ENCODE peak calls at places on chromosomes 12 and 14, in six cellular contexts. One of them, this sample, is unnamed.

GRCh38 chr14:34211732-34212131 is 250.3 kb downstream of the SPTSSA start:
- DNase-seq in pancreas: no peak
- DNase-seq in H9: no peak
- DNase-seq in endodermal cell: no peak
- DNase-seq in CD8-positive, alpha-beta T cell: no peak
- DNase-seq in HCT116: no peak
- DNase-seq in this sample: no peak

GRCh38 chr14:72610096-72610830 is 283.6 kb downstream of the DPF3 start:
- DNase-seq in pancreas: no peak
- DNase-seq in H9: peak; percentile 8
- DNase-seq in endodermal cell: peak; percentile 20
- DNase-seq in CD8-positive, alpha-beta T cell: peak; percentile 31
- DNase-seq in HCT116: no peak
- DNase-seq in this sample: no peak

GRCh38 chr12:38151991-38152700 is 164.4 kb upstream of the ALG10B start:
- DNase-seq in pancreas: no peak
- DNase-seq in H9: no peak
- DNase-seq in endodermal cell: no peak
- DNase-seq in CD8-positive, alpha-beta T cell: no peak
- DNase-seq in HCT116: no peak
- DNase-seq in this sample: no peak

GRCh38 chr14:51684760-51685159 is 33.0 kb downstream of the FRMD6 start:
- DNase-seq in pancreas: no peak
- DNase-seq in H9: no peak
- DNase-seq in endodermal cell: no peak
- DNase-seq in CD8-positive, alpha-beta T cell: no peak
- DNase-seq in HCT116: no peak
- DNase-seq in this sample: no peak

GRCh38 chr14:20440882-20441281 is 4.9 kb upstream of the KLHL33 start:
- DNase-seq in pancreas: no peak
- DNase-seq in H9: no peak
- DNase-seq in endodermal cell: no peak
- DNase-seq in CD8-positive, alpha-beta T cell: peak; percentile 64
- DNase-seq in HCT116: no peak
- DNase-seq in this sample: no peak

GRCh38 chr12:124337628-124338027 is 42.7 kb downstream of the RFLNA start:
- DNase-seq in pancreas: no peak
- DNase-seq in H9: no peak
- DNase-seq in endodermal cell: no peak
- DNase-seq in CD8-positive, alpha-beta T cell: no peak
- DNase-seq in HCT116: no peak
- DNase-seq in this sample: no peak

GRCh38 chr14:30016025-30016424 is 88.4 kb upstream of the PRKD1 start:
- DNase-seq in pancreas: no peak
- DNase-seq in H9: no peak
- DNase-seq in endodermal cell: no peak
- DNase-seq in CD8-positive, alpha-beta T cell: no peak
- DNase-seq in HCT116: no peak
- DNase-seq in this sample: no peak

GRCh38 chr12:45726594-45727300 is 2.8 kb upstream of the ARID2 start:
- DNase-seq in pancreas: peak; percentile 71
- DNase-seq in H9: peak; percentile 48
- DNase-seq in endodermal cell: no peak
- DNase-seq in CD8-positive, alpha-beta T cell: no peak
- DNase-seq in HCT116: no peak
- DNase-seq in this sample: peak; percentile 53

GRCh38 chr12:68675098-68675842 is 11.5 kb upstream of the NUP107 start:
- DNase-seq in pancreas: no peak
- DNase-seq in H9: no peak
- DNase-seq in endodermal cell: peak; percentile 54
- DNase-seq in CD8-positive, alpha-beta T cell: peak; percentile 87
- DNase-seq in HCT116: no peak
- DNase-seq in this sample: no peak

GRCh38 chr12:32159925-32160324 is 53.3 kb downstream of the BICD1 start:
- DNase-seq in pancreas: no peak
- DNase-seq in H9: no peak
- DNase-seq in endodermal cell: peak; percentile 49
- DNase-seq in CD8-positive, alpha-beta T cell: no peak
- DNase-seq in HCT116: no peak
- DNase-seq in this sample: no peak

GRCh38 chr14:28635387-28635786 is 131.2 kb upstream of the FOXG1 start:
- DNase-seq in pancreas: no peak
- DNase-seq in H9: no peak
- DNase-seq in endodermal cell: no peak
- DNase-seq in CD8-positive, alpha-beta T cell: no peak
- DNase-seq in HCT116: peak; percentile 3
- DNase-seq in this sample: no peak

GRCh38 chr14:21097616-21098133 is 780 bp downstream of the ZNF219 start:
- DNase-seq in pancreas: no peak
- DNase-seq in H9: peak; percentile 61
- DNase-seq in endodermal cell: peak; percentile 79
- DNase-seq in CD8-positive, alpha-beta T cell: no peak
- DNase-seq in HCT116: no peak
- DNase-seq in this sample: no peak

GRCh38 chr12:120139958-120140357 is 23.4 kb upstream of the RAB35 start:
- DNase-seq in pancreas: no peak
- DNase-seq in H9: no peak
- DNase-seq in endodermal cell: no peak
- DNase-seq in CD8-positive, alpha-beta T cell: no peak
- DNase-seq in HCT116: no peak
- DNase-seq in this sample: no peak

GRCh38 chr12:643478-644292 is 19.6 kb downstream of the NINJ2 start:
- DNase-seq in pancreas: no peak
- DNase-seq in H9: no peak
- DNase-seq in endodermal cell: peak; percentile 59
- DNase-seq in CD8-positive, alpha-beta T cell: no peak
- DNase-seq in HCT116: no peak
- DNase-seq in this sample: no peak

GRCh38 chr14:106347291-106347778 is 821.0 kb downstream of the TMEM121 start:
- DNase-seq in pancreas: no peak
- DNase-seq in H9: no peak
- DNase-seq in endodermal cell: no peak
- DNase-seq in CD8-positive, alpha-beta T cell: no peak
- DNase-seq in HCT116: no peak
- DNase-seq in this sample: no peak

GRCh38 chr14:36817071-36817930 is 155.6 kb downstream of the PAX9 start:
- DNase-seq in pancreas: no peak
- DNase-seq in H9: no peak
- DNase-seq in endodermal cell: no peak
- DNase-seq in CD8-positive, alpha-beta T cell: no peak
- DNase-seq in HCT116: no peak
- DNase-seq in this sample: no peak

GRCh38 chr14:23829736-23830474 is 123.7 kb upstream of the DHRS4 start:
- DNase-seq in pancreas: peak; percentile 16
- DNase-seq in H9: no peak
- DNase-seq in endodermal cell: no peak
- DNase-seq in CD8-positive, alpha-beta T cell: no peak
- DNase-seq in HCT116: peak; percentile 93
- DNase-seq in this sample: no peak

DNA sequence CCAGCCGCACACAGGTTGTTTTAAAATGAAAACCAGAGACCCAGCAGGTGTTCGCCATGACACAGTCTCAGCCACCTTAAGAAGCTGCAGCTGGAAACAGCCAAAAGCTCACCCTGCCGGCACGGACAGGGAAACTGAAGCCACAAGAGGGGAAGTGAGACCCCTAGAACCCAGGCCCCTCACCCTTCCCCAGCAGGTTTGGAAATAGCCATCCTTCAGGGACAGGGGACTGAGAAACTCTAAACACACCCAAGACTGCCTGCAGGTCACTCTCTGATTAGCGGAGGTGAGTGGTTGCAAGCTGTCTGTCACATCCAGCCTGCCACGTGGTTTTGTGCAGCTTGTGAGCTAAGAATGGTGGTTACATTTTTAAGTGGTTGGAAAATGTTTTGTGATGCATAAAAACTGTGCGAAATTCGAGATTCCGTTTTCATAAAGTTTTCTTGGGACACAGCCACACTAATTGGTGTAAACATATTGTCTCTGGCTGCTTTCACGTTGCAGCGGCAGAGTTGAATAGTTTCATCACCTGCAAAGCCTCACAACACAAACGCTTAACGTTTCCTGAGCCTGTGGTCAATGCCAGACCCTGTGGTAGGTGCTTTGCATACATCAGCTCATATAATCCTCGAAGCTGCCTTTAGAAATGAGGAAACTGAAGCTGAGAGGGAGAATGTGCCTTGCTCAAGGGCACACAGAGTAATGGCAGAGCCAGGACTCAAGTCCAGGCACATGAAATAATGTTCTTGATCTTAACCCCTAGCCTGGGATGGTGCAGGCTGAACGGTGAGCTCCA is 1.7 kb upstream of the SELPLG start:
- DNase-seq in pancreas: no peak
- DNase-seq in H9: peak; percentile 43
- DNase-seq in endodermal cell: peak; percentile 75
- DNase-seq in CD8-positive, alpha-beta T cell: peak; percentile 73
- DNase-seq in HCT116: no peak
- DNase-seq in this sample: no peak
- H3K27ac ChIP-seq in pancreas: peak overlapping the region; percentile 15
- H3K27ac ChIP-seq in H9: no peak overlapping the region
- H3K27ac ChIP-seq in endodermal cell: peak overlapping the region; percentile 4
- H3K27ac ChIP-seq in CD8-positive, alpha-beta T cell: peak overlapping the region; percentile 91
- H3K27ac ChIP-seq in HCT116: no peak overlapping the region
- H3K27ac ChIP-seq in this sample: peak overlapping the region; percentile 61

GRCh38 chr14:31920003-31920402 is 157.1 kb upstream of the ARHGAP5 start:
- DNase-seq in pancreas: no peak
- DNase-seq in H9: no peak
- DNase-seq in endodermal cell: no peak
- DNase-seq in CD8-positive, alpha-beta T cell: no peak
- DNase-seq in HCT116: no peak
- DNase-seq in this sample: no peak

GRCh38 chr14:31926652-31927347 is 150.3 kb upstream of the ARHGAP5 start:
- DNase-seq in pancreas: no peak
- DNase-seq in H9: no peak
- DNase-seq in endodermal cell: no peak
- DNase-seq in CD8-positive, alpha-beta T cell: no peak
- DNase-seq in HCT116: no peak
- DNase-seq in this sample: no peak

GRCh38 chr14:31926123-31926522 is 151.0 kb upstream of the ARHGAP5 start:
- DNase-seq in pancreas: no peak
- DNase-seq in H9: no peak
- DNase-seq in endodermal cell: no peak
- DNase-seq in CD8-positive, alpha-beta T cell: no peak
- DNase-seq in HCT116: peak; percentile 54
- DNase-seq in this sample: no peak

GRCh38 chr14:31921251-31921650 is 155.9 kb upstream of the ARHGAP5 start:
- DNase-seq in pancreas: no peak
- DNase-seq in H9: no peak
- DNase-seq in endodermal cell: no peak
- DNase-seq in CD8-positive, alpha-beta T cell: no peak
- DNase-seq in HCT116: no peak
- DNase-seq in this sample: no peak

GRCh38 chr14:31921741-31922140 is 155.4 kb upstream of the ARHGAP5 start:
- DNase-seq in pancreas: no peak
- DNase-seq in H9: no peak
- DNase-seq in endodermal cell: no peak
- DNase-seq in CD8-positive, alpha-beta T cell: no peak
- DNase-seq in HCT116: no peak
- DNase-seq in this sample: no peak
- H3K4me1 ChIP-seq in pancreas: no peaks in the 10 kb centered on the region
- H3K4me1 ChIP-seq in H9: no peaks in the 10 kb centered on the region
- H3K4me1 ChIP-seq in endodermal cell: no peaks in the 10 kb centered on the region
- H3K4me1 ChIP-seq in CD8-positive, alpha-beta T cell: no peaks in the 10 kb centered on the region
- H3K4me1 ChIP-seq in HCT116: peaks cover 1% of the 10 kb centered on the region
- H3K4me1 ChIP-seq in this sample: peaks cover 7% of the 10 kb centered on the region

GRCh38 chr12:52011602-52012214 is 5.0 kb downstream of the TAMALIN start:
- DNase-seq in pancreas: no peak
- DNase-seq in H9: no peak
- DNase-seq in endodermal cell: no peak
- DNase-seq in CD8-positive, alpha-beta T cell: no peak
- DNase-seq in HCT116: no peak
- DNase-seq in this sample: no peak

GRCh38 chr12:52009081-52009751 is 2.5 kb downstream of the TAMALIN start:
- DNase-seq in pancreas: no peak
- DNase-seq in H9: no peak
- DNase-seq in endodermal cell: peak; percentile 64
- DNase-seq in CD8-positive, alpha-beta T cell: no peak
- DNase-seq in HCT116: no peak
- DNase-seq in this sample: no peak

GRCh38 chr12:52007982-52008510 is 1.3 kb downstream of the TAMALIN start:
- DNase-seq in pancreas: no peak
- DNase-seq in H9: no peak
- DNase-seq in endodermal cell: peak; percentile 60
- DNase-seq in CD8-positive, alpha-beta T cell: no peak
- DNase-seq in HCT116: no peak
- DNase-seq in this sample: no peak

GRCh38 chr12:52010692-52011601 is 4.2 kb downstream of the TAMALIN start:
- DNase-seq in pancreas: no peak
- DNase-seq in H9: no peak
- DNase-seq in endodermal cell: no peak
- DNase-seq in CD8-positive, alpha-beta T cell: no peak
- DNase-seq in HCT116: no peak
- DNase-seq in this sample: no peak

DNA sequence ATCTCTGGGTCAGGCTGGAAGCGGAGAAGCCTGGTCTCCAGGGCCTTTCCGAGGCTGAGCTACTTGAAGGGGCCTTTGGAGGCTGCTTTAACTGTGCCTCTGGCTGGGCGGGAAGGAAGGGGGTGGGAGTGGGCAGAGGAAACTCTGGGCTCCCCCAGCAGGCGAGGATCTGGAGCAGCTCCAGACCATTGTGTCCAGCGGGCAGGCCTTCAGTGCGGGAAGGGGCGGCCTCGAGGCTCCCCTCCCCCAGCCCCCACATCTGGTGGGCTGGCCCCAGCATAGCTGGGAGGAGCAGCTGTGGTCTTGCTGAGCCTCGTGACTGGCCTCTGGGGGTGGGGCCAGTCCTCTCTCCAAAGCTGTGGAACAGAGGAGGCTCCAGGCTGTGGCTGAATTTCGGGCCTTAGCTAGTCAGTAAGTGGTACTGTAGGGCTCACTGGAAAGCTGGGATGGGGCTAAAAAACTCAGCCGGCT is 3.4 kb downstream of the TAMALIN start:
- DNase-seq in pancreas: peak; percentile 47
- DNase-seq in H9: peak; percentile 96
- DNase-seq in endodermal cell: peak; percentile 95
- DNase-seq in CD8-positive, alpha-beta T cell: no peak
- DNase-seq in HCT116: no peak
- DNase-seq in this sample: peak; percentile 57
- H3K27ac ChIP-seq in pancreas: peak overlapping the region; percentile 41
- H3K27ac ChIP-seq in H9: no peak overlapping the region
- H3K27ac ChIP-seq in endodermal cell: peak overlapping the region; percentile 82
- H3K27ac ChIP-seq in CD8-positive, alpha-beta T cell: no peak overlapping the region
- H3K27ac ChIP-seq in HCT116: no peak overlapping the region
- H3K27ac ChIP-seq in this sample: peak overlapping the region; percentile 88

DNA sequence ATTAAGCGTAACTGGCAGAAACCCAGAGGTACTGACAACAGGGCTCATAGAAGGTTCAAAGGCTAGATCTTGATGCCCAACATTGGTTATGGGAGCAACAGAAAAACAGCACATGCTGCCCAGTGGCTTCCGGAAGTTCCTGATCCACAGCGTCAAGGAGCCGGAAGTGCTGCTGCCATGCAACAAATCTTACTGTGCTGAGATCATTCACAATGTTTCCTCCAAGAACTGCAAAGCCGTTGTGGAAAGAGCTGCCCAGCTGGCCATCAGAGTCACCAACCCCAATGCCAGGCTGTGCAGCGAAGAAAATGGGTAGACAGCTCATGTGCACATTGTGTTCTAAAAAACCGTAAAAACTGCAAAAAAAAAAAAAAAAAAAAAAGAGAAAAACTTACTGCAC is 192.3 kb downstream of the MON2 start:
- DNase-seq in pancreas: no peak
- DNase-seq in H9: no peak
- DNase-seq in endodermal cell: peak; percentile 74
- DNase-seq in CD8-positive, alpha-beta T cell: no peak
- DNase-seq in HCT116: no peak
- DNase-seq in this sample: no peak
- H3K4me1 ChIP-seq in pancreas: no peaks in the 10 kb centered on the region
- H3K4me1 ChIP-seq in H9: peaks cover 37% of the 10 kb centered on the region
- H3K4me1 ChIP-seq in endodermal cell: peaks cover 30% of the 10 kb centered on the region
- H3K4me1 ChIP-seq in CD8-positive, alpha-beta T cell: no peaks in the 10 kb centered on the region
- H3K4me1 ChIP-seq in HCT116: peaks cover 3% of the 10 kb centered on the region
- H3K4me1 ChIP-seq in this sample: peaks cover 3% of the 10 kb centered on the region